ENCODE peak calls at places on chromosome 16, in ten cellular contexts. One of them, this sample, is unnamed.

GRCh38 chr16:28497861-28498599 is 3.6 kb downstream of the APOBR start:
- DNase-seq in tibial artery: no peak
- DNase-seq in sigmoid colon: no peak
- DNase-seq in heart right ventricle: no peak
- DNase-seq in heart left ventricle: no peak
- DNase-seq in left ventricle myocardium inferior: no peak
- DNase-seq in small intestine: no peak
- DNase-seq in AG04450: no peak
- DNase-seq in CD4-positive, CD25-positive, alpha-beta regulatory T cell: no peak
- DNase-seq in kidney: no peak
- DNase-seq in this sample: no peak

GRCh38 chr16:85923153-85924021 is 24.4 kb downstream of the IRF8 start:
- DNase-seq in heart right ventricle: no peak
- DNase-seq in left ventricle myocardium inferior: no peak
- DNase-seq in AG04450: peak
- DNase-seq in sigmoid colon: no peak
- DNase-seq in CD4-positive, CD25-positive, alpha-beta regulatory T cell: no peak
- DNase-seq in heart left ventricle: no peak
- DNase-seq in tibial artery: no peak
- DNase-seq in kidney: peak
- DNase-seq in small intestine: no peak
- DNase-seq in this sample: no peak

GRCh38 chr16:21989141-21989540 is 11.8 kb downstream of the PDZD9 start:
- DNase-seq in heart right ventricle: no peak
- DNase-seq in heart left ventricle: no peak
- DNase-seq in sigmoid colon: no peak
- DNase-seq in AG04450: no peak
- DNase-seq in tibial artery: no peak
- DNase-seq in left ventricle myocardium inferior: no peak
- DNase-seq in small intestine: no peak
- DNase-seq in kidney: no peak
- DNase-seq in CD4-positive, CD25-positive, alpha-beta regulatory T cell: no peak
- DNase-seq in this sample: no peak

GRCh38 chr16:22191089-22191965 is 14.8 kb upstream of the EEF2K start:
- DNase-seq in CD4-positive, CD25-positive, alpha-beta regulatory T cell: peak
- DNase-seq in heart left ventricle: peak
- DNase-seq in kidney: peak
- DNase-seq in heart right ventricle: peak
- DNase-seq in left ventricle myocardium inferior: peak
- DNase-seq in AG04450: peak
- DNase-seq in sigmoid colon: peak
- DNase-seq in tibial artery: peak
- DNase-seq in small intestine: peak
- DNase-seq in this sample: peak

GRCh38 chr16:28497386-28497785 is 2.9 kb downstream of the APOBR start:
- DNase-seq in kidney: no peak
- DNase-seq in tibial artery: no peak
- DNase-seq in sigmoid colon: no peak
- DNase-seq in CD4-positive, CD25-positive, alpha-beta regulatory T cell: no peak
- DNase-seq in left ventricle myocardium inferior: no peak
- DNase-seq in heart right ventricle: no peak
- DNase-seq in AG04450: no peak
- DNase-seq in small intestine: no peak
- DNase-seq in heart left ventricle: no peak
- DNase-seq in this sample: no peak

GRCh38 chr16:68417711-68418301 is 30.5 kb downstream of the SMPD3 start:
- DNase-seq in AG04450: no peak
- DNase-seq in sigmoid colon: no peak
- DNase-seq in heart left ventricle: no peak
- DNase-seq in tibial artery: no peak
- DNase-seq in kidney: no peak
- DNase-seq in CD4-positive, CD25-positive, alpha-beta regulatory T cell: peak
- DNase-seq in small intestine: peak
- DNase-seq in heart right ventricle: peak
- DNase-seq in left ventricle myocardium inferior: no peak
- DNase-seq in this sample: peak

GRCh38 chr16:3652373-3653037 is 2.0 kb upstream of the DNASE1 start:
- DNase-seq in kidney: peak
- DNase-seq in left ventricle myocardium inferior: no peak
- DNase-seq in heart right ventricle: no peak
- DNase-seq in AG04450: no peak
- DNase-seq in sigmoid colon: peak
- DNase-seq in heart left ventricle: no peak
- DNase-seq in tibial artery: peak
- DNase-seq in CD4-positive, CD25-positive, alpha-beta regulatory T cell: no peak
- DNase-seq in small intestine: no peak
- DNase-seq in this sample: peak

GRCh38 chr16:67129422-67129821 is 19.7 kb downstream of the PHAF1 start:
- DNase-seq in heart right ventricle: no peak
- DNase-seq in left ventricle myocardium inferior: no peak
- DNase-seq in AG04450: no peak
- DNase-seq in heart left ventricle: no peak
- DNase-seq in small intestine: no peak
- DNase-seq in sigmoid colon: no peak
- DNase-seq in tibial artery: no peak
- DNase-seq in CD4-positive, CD25-positive, alpha-beta regulatory T cell: no peak
- DNase-seq in kidney: no peak
- DNase-seq in this sample: no peak

GRCh38 chr16:17342031-17342430 is 128.7 kb downstream of the XYLT1 start:
- DNase-seq in sigmoid colon: no peak
- DNase-seq in AG04450: no peak
- DNase-seq in CD4-positive, CD25-positive, alpha-beta regulatory T cell: no peak
- DNase-seq in small intestine: no peak
- DNase-seq in kidney: no peak
- DNase-seq in left ventricle myocardium inferior: no peak
- DNase-seq in heart right ventricle: no peak
- DNase-seq in heart left ventricle: no peak
- DNase-seq in tibial artery: no peak
- DNase-seq in this sample: no peak

GRCh38 chr16:52851211-52851740 is 201.4 kb downstream of the CHD9NB start:
- DNase-seq in kidney: no peak
- DNase-seq in heart left ventricle: no peak
- DNase-seq in small intestine: no peak
- DNase-seq in CD4-positive, CD25-positive, alpha-beta regulatory T cell: no peak
- DNase-seq in left ventricle myocardium inferior: no peak
- DNase-seq in tibial artery: no peak
- DNase-seq in sigmoid colon: no peak
- DNase-seq in AG04450: no peak
- DNase-seq in heart right ventricle: no peak
- DNase-seq in this sample: no peak

DNA sequence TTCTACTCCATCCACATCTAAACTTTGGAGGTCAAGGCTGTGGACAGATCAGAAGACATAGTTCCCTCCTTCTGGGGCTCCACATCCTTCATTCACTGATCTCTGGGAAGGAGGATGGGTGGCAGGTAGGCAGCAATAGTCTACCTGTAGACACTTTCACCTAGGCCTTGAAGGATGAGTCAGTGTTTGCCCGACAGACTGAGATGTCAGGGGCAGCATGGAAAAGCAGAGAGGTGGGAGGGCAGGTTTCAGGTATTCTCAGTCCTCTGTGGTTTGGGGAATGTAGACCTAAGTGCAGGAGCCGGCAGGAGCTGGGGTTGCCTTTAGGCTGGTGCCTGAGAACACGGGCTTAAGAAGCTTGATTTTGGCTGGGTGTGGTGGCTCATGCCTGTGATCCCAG is 171.9 kb upstream of the ZNF267 start:
- DNase-seq in CD4-positive, CD25-positive, alpha-beta regulatory T cell: no peak
- DNase-seq in heart right ventricle: no peak
- DNase-seq in left ventricle myocardium inferior: no peak
- DNase-seq in sigmoid colon: no peak
- DNase-seq in small intestine: no peak
- DNase-seq in tibial artery: no peak
- DNase-seq in AG04450: no peak
- DNase-seq in heart left ventricle: no peak
- DNase-seq in kidney: no peak
- DNase-seq in this sample: no peak
- H3K27ac ChIP-seq in CD4-positive, CD25-positive, alpha-beta regulatory T cell: peak
- H3K27ac ChIP-seq in heart right ventricle: no peak
- H3K27ac ChIP-seq in left ventricle myocardium inferior: no peak
- H3K27ac ChIP-seq in sigmoid colon: no peak
- H3K27ac ChIP-seq in small intestine: no peak
- H3K27ac ChIP-seq in tibial artery: no peak
- H3K27ac ChIP-seq in AG04450: no peak
- H3K27ac ChIP-seq in heart left ventricle: no peak
- H3K27ac ChIP-seq in kidney: peak
- H3K27ac ChIP-seq in this sample: peak

DNA sequence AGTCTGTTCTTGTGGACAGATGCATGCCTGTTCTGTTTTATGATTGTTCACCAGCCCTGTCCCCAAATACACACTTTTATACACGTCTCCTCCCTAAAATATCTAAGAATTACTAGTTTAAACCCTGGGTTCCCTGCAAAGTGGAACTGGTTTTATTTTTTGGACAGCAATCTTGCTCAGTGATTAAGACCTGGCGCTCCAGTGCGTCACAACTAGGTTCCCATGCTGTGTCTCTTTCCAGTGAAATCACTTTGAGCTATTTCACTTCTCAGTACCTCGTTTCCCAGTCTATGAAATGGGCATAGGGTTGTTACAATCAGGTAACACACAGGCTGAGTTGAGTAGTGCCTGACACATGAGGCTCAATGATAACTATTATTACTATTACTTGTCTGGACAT is 1.1 kb downstream of the CEP20 start:
- DNase-seq in kidney: no peak
- DNase-seq in AG04450: no peak
- DNase-seq in tibial artery: no peak
- DNase-seq in left ventricle myocardium inferior: no peak
- DNase-seq in CD4-positive, CD25-positive, alpha-beta regulatory T cell: no peak
- DNase-seq in small intestine: no peak
- DNase-seq in sigmoid colon: no peak
- DNase-seq in heart left ventricle: no peak
- DNase-seq in heart right ventricle: no peak
- DNase-seq in this sample: no peak
- H3K4me3 ChIP-seq in kidney: peak
- H3K4me3 ChIP-seq in AG04450: peak
- H3K4me3 ChIP-seq in tibial artery: peak
- H3K4me3 ChIP-seq in left ventricle myocardium inferior: peak
- H3K4me3 ChIP-seq in CD4-positive, CD25-positive, alpha-beta regulatory T cell: peak
- H3K4me3 ChIP-seq in small intestine: peak
- H3K4me3 ChIP-seq in sigmoid colon: peak
- H3K4me3 ChIP-seq in heart left ventricle: peak
- H3K4me3 ChIP-seq in heart right ventricle: peak
- H3K4me3 ChIP-seq in this sample: peak

GRCh38 chr16:12904041-12904671 is 2.8 kb downstream of the SHISA9 start:
- DNase-seq in left ventricle myocardium inferior: no peak
- DNase-seq in CD4-positive, CD25-positive, alpha-beta regulatory T cell: no peak
- DNase-seq in heart right ventricle: no peak
- DNase-seq in heart left ventricle: no peak
- DNase-seq in AG04450: no peak
- DNase-seq in sigmoid colon: no peak
- DNase-seq in kidney: no peak
- DNase-seq in tibial artery: no peak
- DNase-seq in small intestine: no peak
- DNase-seq in this sample: no peak
- H3K27ac ChIP-seq in left ventricle myocardium inferior: no peak
- H3K27ac ChIP-seq in CD4-positive, CD25-positive, alpha-beta regulatory T cell: no peak
- H3K27ac ChIP-seq in heart right ventricle: no peak
- H3K27ac ChIP-seq in heart left ventricle: no peak
- H3K27ac ChIP-seq in AG04450: no peak
- H3K27ac ChIP-seq in sigmoid colon: no peak
- H3K27ac ChIP-seq in kidney: no peak
- H3K27ac ChIP-seq in tibial artery: no peak
- H3K27ac ChIP-seq in small intestine: no peak
- H3K27ac ChIP-seq in this sample: no peak

GRCh38 chr16:79658301-79659001 is 57.9 kb upstream of the MAF start:
- DNase-seq in kidney: no peak
- DNase-seq in sigmoid colon: no peak
- DNase-seq in AG04450: peak
- DNase-seq in left ventricle myocardium inferior: no peak
- DNase-seq in heart right ventricle: no peak
- DNase-seq in tibial artery: no peak
- DNase-seq in CD4-positive, CD25-positive, alpha-beta regulatory T cell: no peak
- DNase-seq in small intestine: no peak
- DNase-seq in heart left ventricle: no peak
- DNase-seq in this sample: no peak
- H3K4me3 ChIP-seq in kidney: no peak
- H3K4me3 ChIP-seq in sigmoid colon: no peak
- H3K4me3 ChIP-seq in AG04450: no peak
- H3K4me3 ChIP-seq in left ventricle myocardium inferior: no peak
- H3K4me3 ChIP-seq in heart right ventricle: no peak
- H3K4me3 ChIP-seq in tibial artery: no peak
- H3K4me3 ChIP-seq in CD4-positive, CD25-positive, alpha-beta regulatory T cell: no peak
- H3K4me3 ChIP-seq in small intestine: no peak
- H3K4me3 ChIP-seq in heart left ventricle: no peak
- H3K4me3 ChIP-seq in this sample: no peak

GRCh38 chr16:87583453-87584131 is 18.7 kb upstream of the JPH3 start:
- DNase-seq in heart left ventricle: peak
- DNase-seq in kidney: no peak
- DNase-seq in AG04450: no peak
- DNase-seq in sigmoid colon: no peak
- DNase-seq in heart right ventricle: peak
- DNase-seq in left ventricle myocardium inferior: no peak
- DNase-seq in CD4-positive, CD25-positive, alpha-beta regulatory T cell: no peak
- DNase-seq in tibial artery: no peak
- DNase-seq in small intestine: no peak
- DNase-seq in this sample: no peak
- H3K27ac ChIP-seq in heart left ventricle: no peak
- H3K27ac ChIP-seq in kidney: no peak
- H3K27ac ChIP-seq in AG04450: peak
- H3K27ac ChIP-seq in sigmoid colon: no peak
- H3K27ac ChIP-seq in heart right ventricle: no peak
- H3K27ac ChIP-seq in left ventricle myocardium inferior: peak
- H3K27ac ChIP-seq in CD4-positive, CD25-positive, alpha-beta regulatory T cell: no peak
- H3K27ac ChIP-seq in tibial artery: peak
- H3K27ac ChIP-seq in small intestine: peak
- H3K27ac ChIP-seq in this sample: no peak

DNA sequence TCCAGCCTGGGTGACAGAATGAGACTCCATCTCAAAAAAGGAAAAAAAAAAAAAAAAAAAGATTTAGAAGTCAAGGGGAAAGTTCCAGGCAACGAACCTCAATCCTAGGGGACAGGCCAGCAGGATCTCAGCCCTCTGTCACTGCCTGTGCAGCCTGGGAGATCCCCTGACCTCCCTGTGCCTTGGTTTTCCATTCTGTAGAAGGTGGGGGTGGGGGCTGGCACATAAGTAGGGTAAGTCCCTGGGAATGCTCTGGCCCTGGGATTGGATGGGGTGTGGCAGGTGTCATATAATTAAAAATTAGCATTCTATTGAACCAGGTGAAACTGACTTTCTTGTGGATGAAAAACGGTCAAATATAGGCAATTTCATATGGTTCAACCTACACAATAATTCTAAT is 90.5 kb downstream of the C16orf78 start:
- DNase-seq in AG04450: no peak
- DNase-seq in heart right ventricle: no peak
- DNase-seq in tibial artery: no peak
- DNase-seq in left ventricle myocardium inferior: no peak
- DNase-seq in CD4-positive, CD25-positive, alpha-beta regulatory T cell: no peak
- DNase-seq in kidney: no peak
- DNase-seq in small intestine: no peak
- DNase-seq in heart left ventricle: peak
- DNase-seq in sigmoid colon: peak
- DNase-seq in this sample: no peak
- H3K4me3 ChIP-seq in AG04450: no peak
- H3K4me3 ChIP-seq in heart right ventricle: no peak
- H3K4me3 ChIP-seq in tibial artery: no peak
- H3K4me3 ChIP-seq in left ventricle myocardium inferior: no peak
- H3K4me3 ChIP-seq in CD4-positive, CD25-positive, alpha-beta regulatory T cell: no peak
- H3K4me3 ChIP-seq in kidney: no peak
- H3K4me3 ChIP-seq in small intestine: no peak
- H3K4me3 ChIP-seq in heart left ventricle: no peak
- H3K4me3 ChIP-seq in sigmoid colon: no peak
- H3K4me3 ChIP-seq in this sample: no peak

This sample was measured in upper lobe of right lung.